ENCODE peak calls at places on chromosomes 13 and 19, in nine cellular contexts. One of them, this sample, is unnamed.

GRCh38 chr13:21606251-21606650 is 2.3 kb upstream of the MICU2 start:
- DNase-seq in H7: no peak
- DNase-seq in epithelial cell of esophagus: no peak
- DNase-seq in psoas muscle: no peak
- DNase-seq in NB4: no peak
- DNase-seq in CD8-positive, alpha-beta T cell: no peak
- DNase-seq in heart right ventricle: no peak
- DNase-seq in K562: no peak
- DNase-seq in colonic mucosa: no peak
- DNase-seq in this sample: no peak

GRCh38 chr13:27853871-27854270 is 61.6 kb downstream of the GSX1 start:
- DNase-seq in H7: no peak
- DNase-seq in epithelial cell of esophagus: no peak
- DNase-seq in psoas muscle: no peak
- DNase-seq in NB4: no peak
- DNase-seq in CD8-positive, alpha-beta T cell: no peak
- DNase-seq in heart right ventricle: no peak
- DNase-seq in K562: no peak
- DNase-seq in colonic mucosa: no peak
- DNase-seq in this sample: no peak

GRCh38 chr13:51230473-51231105 is 8.4 kb downstream of the FAM124A start:
- DNase-seq in H7: peak; percentile 36
- DNase-seq in epithelial cell of esophagus: no peak
- DNase-seq in psoas muscle: no peak
- DNase-seq in NB4: no peak
- DNase-seq in CD8-positive, alpha-beta T cell: no peak
- DNase-seq in heart right ventricle: peak; percentile 43
- DNase-seq in K562: no peak
- DNase-seq in colonic mucosa: peak; percentile 36
- DNase-seq in this sample: no peak

GRCh38 chr13:52850396-52851152 is 2.1 kb upstream of the PCDH8 start:
- DNase-seq in H7: peak; percentile 93
- DNase-seq in epithelial cell of esophagus: peak; percentile 51
- DNase-seq in psoas muscle: peak; percentile 85
- DNase-seq in NB4: peak; percentile 71
- DNase-seq in CD8-positive, alpha-beta T cell: no peak
- DNase-seq in heart right ventricle: peak; percentile 74
- DNase-seq in K562: peak; percentile 6
- DNase-seq in colonic mucosa: peak; percentile 79
- DNase-seq in this sample: no peak

GRCh38 chr13:45143346-45143751 is 23.0 kb downstream of the GTF2F2 start:
- DNase-seq in H7: no peak
- DNase-seq in epithelial cell of esophagus: peak; percentile 72
- DNase-seq in psoas muscle: no peak
- DNase-seq in NB4: no peak
- DNase-seq in CD8-positive, alpha-beta T cell: no peak
- DNase-seq in heart right ventricle: no peak
- DNase-seq in K562: no peak
- DNase-seq in colonic mucosa: no peak
- DNase-seq in this sample: no peak

GRCh38 chr13:29583073-29583785 is 12.3 kb downstream of the SLC7A1 start:
- DNase-seq in H7: no peak
- DNase-seq in epithelial cell of esophagus: peak; percentile 64
- DNase-seq in psoas muscle: no peak
- DNase-seq in NB4: peak; percentile 19
- DNase-seq in CD8-positive, alpha-beta T cell: no peak
- DNase-seq in heart right ventricle: no peak
- DNase-seq in K562: peak; percentile 23
- DNase-seq in colonic mucosa: peak; percentile 67
- DNase-seq in this sample: no peak

GRCh38 chr19:10736189-10736588 is 18.3 kb downstream of the DNM2 start:
- DNase-seq in H7: no peak
- DNase-seq in epithelial cell of esophagus: no peak
- DNase-seq in psoas muscle: no peak
- DNase-seq in NB4: no peak
- DNase-seq in CD8-positive, alpha-beta T cell: no peak
- DNase-seq in heart right ventricle: no peak
- DNase-seq in K562: no peak
- DNase-seq in colonic mucosa: no peak
- DNase-seq in this sample: no peak

GRCh38 chr13:80441968-80442367 is 101.0 kb upstream of the SPRY2 start:
- DNase-seq in H7: no peak
- DNase-seq in epithelial cell of esophagus: no peak
- DNase-seq in psoas muscle: no peak
- DNase-seq in NB4: peak; percentile 74
- DNase-seq in CD8-positive, alpha-beta T cell: no peak
- DNase-seq in heart right ventricle: no peak
- DNase-seq in K562: no peak
- DNase-seq in colonic mucosa: no peak
- DNase-seq in this sample: no peak

GRCh38 chr13:94177041-94177440 is 302.4 kb downstream of the DCT start:
- DNase-seq in H7: no peak
- DNase-seq in epithelial cell of esophagus: no peak
- DNase-seq in psoas muscle: no peak
- DNase-seq in NB4: no peak
- DNase-seq in CD8-positive, alpha-beta T cell: no peak
- DNase-seq in heart right ventricle: no peak
- DNase-seq in K562: no peak
- DNase-seq in colonic mucosa: no peak
- DNase-seq in this sample: no peak

GRCh38 chr13:86585826-86586225 is 786.6 kb upstream of the SLITRK6 start:
- DNase-seq in H7: no peak
- DNase-seq in epithelial cell of esophagus: peak; percentile 38
- DNase-seq in psoas muscle: no peak
- DNase-seq in NB4: no peak
- DNase-seq in CD8-positive, alpha-beta T cell: no peak
- DNase-seq in heart right ventricle: peak; percentile 16
- DNase-seq in K562: no peak
- DNase-seq in colonic mucosa: peak; percentile 36
- DNase-seq in this sample: no peak

GRCh38 chr13:43360911-43361605 is 337.7 kb downstream of the DNAJC15 start:
- DNase-seq in H7: no peak
- DNase-seq in epithelial cell of esophagus: no peak
- DNase-seq in psoas muscle: no peak
- DNase-seq in NB4: no peak
- DNase-seq in CD8-positive, alpha-beta T cell: no peak
- DNase-seq in heart right ventricle: no peak
- DNase-seq in K562: no peak
- DNase-seq in colonic mucosa: no peak
- DNase-seq in this sample: no peak

GRCh38 chr13:73934215-73934623 is 200.0 kb downstream of the KLF12 start:
- DNase-seq in H7: no peak
- DNase-seq in epithelial cell of esophagus: peak; percentile 23
- DNase-seq in psoas muscle: no peak
- DNase-seq in NB4: no peak
- DNase-seq in CD8-positive, alpha-beta T cell: no peak
- DNase-seq in heart right ventricle: no peak
- DNase-seq in K562: no peak
- DNase-seq in colonic mucosa: no peak
- DNase-seq in this sample: no peak

GRCh38 chr19:21705393-21705792 is 62.0 kb downstream of the ZNF100 start:
- DNase-seq in H7: peak; percentile 51
- DNase-seq in epithelial cell of esophagus: no peak
- DNase-seq in psoas muscle: no peak
- DNase-seq in NB4: no peak
- DNase-seq in CD8-positive, alpha-beta T cell: no peak
- DNase-seq in heart right ventricle: no peak
- DNase-seq in K562: no peak
- DNase-seq in colonic mucosa: no peak
- DNase-seq in this sample: no peak

GRCh38 chr13:44050450-44051063 is 170.9 kb downstream of the LACC1 start:
- DNase-seq in H7: no peak
- DNase-seq in epithelial cell of esophagus: peak; percentile 48
- DNase-seq in psoas muscle: no peak
- DNase-seq in NB4: peak; percentile 21
- DNase-seq in CD8-positive, alpha-beta T cell: no peak
- DNase-seq in heart right ventricle: no peak
- DNase-seq in K562: peak; percentile 6
- DNase-seq in colonic mucosa: no peak
- DNase-seq in this sample: no peak

GRCh38 chr13:59677966-59678814 is 485.5 kb downstream of the DIAPH3 start:
- DNase-seq in H7: peak; percentile 60
- DNase-seq in epithelial cell of esophagus: peak; percentile 64
- DNase-seq in psoas muscle: no peak
- DNase-seq in NB4: peak; percentile 56
- DNase-seq in CD8-positive, alpha-beta T cell: no peak
- DNase-seq in heart right ventricle: no peak
- DNase-seq in K562: peak; percentile 16
- DNase-seq in colonic mucosa: no peak
- DNase-seq in this sample: no peak

GRCh38 chr19:58560921-58561320 is 2.5 kb upstream of the UBE2M start:
- DNase-seq in H7: no peak
- DNase-seq in epithelial cell of esophagus: no peak
- DNase-seq in psoas muscle: peak; percentile 32
- DNase-seq in NB4: no peak
- DNase-seq in CD8-positive, alpha-beta T cell: no peak
- DNase-seq in heart right ventricle: no peak
- DNase-seq in K562: no peak
- DNase-seq in colonic mucosa: no peak
- DNase-seq in this sample: no peak

GRCh38 chr19:18130523-18131242 is 22.3 kb upstream of the PIK3R2 start:
- DNase-seq in H7: no peak
- DNase-seq in epithelial cell of esophagus: no peak
- DNase-seq in psoas muscle: no peak
- DNase-seq in NB4: no peak
- DNase-seq in CD8-positive, alpha-beta T cell: no peak
- DNase-seq in heart right ventricle: no peak
- DNase-seq in K562: no peak
- DNase-seq in colonic mucosa: no peak
- DNase-seq in this sample: no peak

GRCh38 chr13:35791191-35791902 is 314.9 kb upstream of the MAB21L1 start:
- DNase-seq in H7: no peak
- DNase-seq in epithelial cell of esophagus: peak; percentile 44
- DNase-seq in psoas muscle: no peak
- DNase-seq in NB4: no peak
- DNase-seq in CD8-positive, alpha-beta T cell: no peak
- DNase-seq in heart right ventricle: no peak
- DNase-seq in K562: no peak
- DNase-seq in colonic mucosa: no peak
- DNase-seq in this sample: no peak

DNA sequence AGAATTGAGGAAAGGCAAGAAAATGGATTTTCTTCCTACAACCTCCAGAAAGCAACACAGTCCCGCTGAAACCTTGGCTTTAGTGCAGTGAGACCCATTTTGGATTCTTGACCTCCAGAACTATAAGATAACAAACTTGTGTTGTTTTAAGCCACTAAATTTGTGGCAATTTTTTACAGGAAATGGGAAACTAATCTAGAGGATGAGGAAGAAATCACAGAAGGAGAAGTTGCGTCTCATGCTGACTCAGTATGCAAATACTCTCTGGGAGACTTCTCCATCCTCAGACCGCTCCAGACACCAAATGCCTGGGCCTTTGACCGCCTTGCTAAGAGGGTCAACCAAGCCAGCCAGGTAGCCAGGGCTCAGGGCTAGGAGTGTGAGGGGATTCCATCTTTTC is 13.1 kb upstream of the CEACAM16 start:
- DNase-seq in H7: no peak
- DNase-seq in epithelial cell of esophagus: peak; percentile 40
- DNase-seq in psoas muscle: no peak
- DNase-seq in NB4: no peak
- DNase-seq in CD8-positive, alpha-beta T cell: no peak
- DNase-seq in heart right ventricle: no peak
- DNase-seq in K562: no peak
- DNase-seq in colonic mucosa: no peak
- DNase-seq in this sample: no peak
- H3K4me3 ChIP-seq in H7: no peak overlapping the region
- H3K4me3 ChIP-seq in epithelial cell of esophagus: no peak overlapping the region
- H3K4me3 ChIP-seq in psoas muscle: no peak overlapping the region
- H3K4me3 ChIP-seq in NB4: no peak overlapping the region
- H3K4me3 ChIP-seq in CD8-positive, alpha-beta T cell: no peak overlapping the region
- H3K4me3 ChIP-seq in heart right ventricle: no peak overlapping the region
- H3K4me3 ChIP-seq in K562: no peak overlapping the region
- H3K4me3 ChIP-seq in colonic mucosa: no peak overlapping the region
- H3K4me3 ChIP-seq in this sample: no peak overlapping the region

GRCh38 chr19:1857648-1858326 is 5.6 kb downstream of the KLF16 start:
- DNase-seq in H7: peak; percentile 70
- DNase-seq in epithelial cell of esophagus: no peak
- DNase-seq in psoas muscle: no peak
- DNase-seq in NB4: peak; percentile 84
- DNase-seq in CD8-positive, alpha-beta T cell: no peak
- DNase-seq in heart right ventricle: no peak
- DNase-seq in K562: no peak
- DNase-seq in colonic mucosa: peak; percentile 94
- DNase-seq in this sample: no peak
- H3K4me3 ChIP-seq in H7: peak overlapping the region; percentile 59
- H3K4me3 ChIP-seq in epithelial cell of esophagus: peak overlapping the region; percentile 44
- H3K4me3 ChIP-seq in psoas muscle: peak overlapping the region; percentile 61
- H3K4me3 ChIP-seq in NB4: peak overlapping the region; percentile 49
- H3K4me3 ChIP-seq in CD8-positive, alpha-beta T cell: no peak overlapping the region
- H3K4me3 ChIP-seq in heart right ventricle: peak overlapping the region; percentile 49
- H3K4me3 ChIP-seq in K562: peak overlapping the region; percentile 57
- H3K4me3 ChIP-seq in colonic mucosa: peak overlapping the region; percentile 45
- H3K4me3 ChIP-seq in this sample: peak overlapping the region; percentile 66

GRCh38 chr13:91346062-91346461 is 1.4 kb upstream of the MIR17HG start:
- DNase-seq in H7: no peak
- DNase-seq in epithelial cell of esophagus: no peak
- DNase-seq in psoas muscle: no peak
- DNase-seq in NB4: no peak
- DNase-seq in CD8-positive, alpha-beta T cell: no peak
- DNase-seq in heart right ventricle: no peak
- DNase-seq in K562: peak; percentile 30
- DNase-seq in colonic mucosa: no peak
- DNase-seq in this sample: no peak
- H3K4me3 ChIP-seq in H7: no peak overlapping the region
- H3K4me3 ChIP-seq in epithelial cell of esophagus: no peak overlapping the region
- H3K4me3 ChIP-seq in psoas muscle: no peak overlapping the region
- H3K4me3 ChIP-seq in NB4: no peak overlapping the region
- H3K4me3 ChIP-seq in CD8-positive, alpha-beta T cell: no peak overlapping the region
- H3K4me3 ChIP-seq in heart right ventricle: no peak overlapping the region
- H3K4me3 ChIP-seq in K562: no peak overlapping the region
- H3K4me3 ChIP-seq in colonic mucosa: no peak overlapping the region
- H3K4me3 ChIP-seq in this sample: no peak overlapping the region

DNA sequence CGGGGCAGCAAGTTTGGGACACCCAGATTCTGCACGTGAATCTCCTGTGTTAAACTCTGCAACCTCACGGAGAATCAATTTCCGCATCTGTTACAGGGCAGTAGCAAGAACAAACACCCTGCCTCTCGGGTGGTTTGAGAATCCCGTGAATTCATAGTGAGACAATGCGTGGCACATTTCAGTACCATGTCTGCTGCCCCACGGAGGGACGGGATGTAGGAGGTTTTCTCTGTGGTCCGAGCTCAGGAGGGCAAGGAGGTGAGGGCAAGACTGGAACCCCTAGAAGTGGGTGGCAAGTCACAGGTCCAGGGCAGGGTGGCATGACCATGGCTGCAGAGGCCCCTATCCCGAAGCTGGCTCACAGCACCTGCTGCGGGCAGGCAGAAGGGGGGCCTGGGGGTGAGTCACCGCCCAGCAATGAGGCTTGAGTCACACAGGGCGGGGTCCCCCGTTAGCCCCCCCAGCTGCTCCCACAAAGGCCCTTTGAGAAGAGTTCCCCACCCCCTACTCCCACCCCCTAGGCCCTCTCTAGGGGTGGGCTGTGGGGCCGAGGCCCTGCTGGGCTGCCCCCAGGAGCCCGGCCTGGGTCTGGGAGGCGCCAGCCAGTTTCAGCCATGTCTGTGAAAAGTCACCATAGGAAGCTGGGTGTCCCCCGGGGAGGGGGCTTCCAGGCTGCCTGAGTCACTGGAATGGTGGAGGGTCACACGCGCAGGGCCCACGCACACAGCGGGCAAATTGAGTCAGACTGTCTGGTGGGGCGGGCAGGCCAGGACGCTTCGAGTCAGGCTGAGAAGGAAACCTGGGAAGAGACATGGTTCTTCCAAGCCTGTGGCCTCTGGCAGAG is 25.8 kb upstream of the NANOS3 start:
- DNase-seq in H7: peak; percentile 80
- DNase-seq in epithelial cell of esophagus: peak; percentile 94
- DNase-seq in psoas muscle: peak; percentile 95
- DNase-seq in NB4: peak; percentile 77
- DNase-seq in CD8-positive, alpha-beta T cell: no peak
- DNase-seq in heart right ventricle: peak; percentile 81
- DNase-seq in K562: peak; percentile 76
- DNase-seq in colonic mucosa: peak; percentile 80
- DNase-seq in this sample: peak; percentile 97
- H3K4me3 ChIP-seq in H7: peak overlapping the region; percentile 37
- H3K4me3 ChIP-seq in epithelial cell of esophagus: peak overlapping the region; percentile 41
- H3K4me3 ChIP-seq in psoas muscle: peak overlapping the region; percentile 60
- H3K4me3 ChIP-seq in NB4: peak overlapping the region; percentile 35
- H3K4me3 ChIP-seq in CD8-positive, alpha-beta T cell: no peak overlapping the region
- H3K4me3 ChIP-seq in heart right ventricle: peak overlapping the region; percentile 16
- H3K4me3 ChIP-seq in K562: peak overlapping the region; percentile 41
- H3K4me3 ChIP-seq in colonic mucosa: peak overlapping the region; percentile 31
- H3K4me3 ChIP-seq in this sample: peak overlapping the region; percentile 63

This sample was measured in coronary artery.